ENCODE peak calls at places on chromosomes 5 and 9, in eight cellular contexts. One of them, this sample, is unnamed.

GRCh38 chr9:136840140-136840876 is 2.0 kb upstream of the AJM1 start:
- DNase-seq in HFF-Myc: no peak
- DNase-seq in A549: no peak
- DNase-seq in left ventricle myocardium inferior: no peak
- DNase-seq in breast epithelium: no peak
- DNase-seq in GM13976: no peak
- DNase-seq in HFFc6: no peak
- DNase-seq in spleen: no peak
- DNase-seq in this sample: no peak

GRCh38 chr9:125755340-125755739 is 8.2 kb downstream of the PBX3 start:
- DNase-seq in HFF-Myc: no peak
- DNase-seq in A549: no peak
- DNase-seq in left ventricle myocardium inferior: no peak
- DNase-seq in breast epithelium: no peak
- DNase-seq in GM13976: no peak
- DNase-seq in HFFc6: no peak
- DNase-seq in spleen: no peak
- DNase-seq in this sample: no peak

GRCh38 chr5:36953043-36953442 is 76.5 kb downstream of the NIPBL start:
- DNase-seq in HFF-Myc: no peak
- DNase-seq in A549: no peak
- DNase-seq in left ventricle myocardium inferior: no peak
- DNase-seq in breast epithelium: no peak
- DNase-seq in GM13976: no peak
- DNase-seq in HFFc6: no peak
- DNase-seq in spleen: no peak
- DNase-seq in this sample: no peak

GRCh38 chr5:77304388-77304787 is 93.9 kb downstream of the PDE8B start:
- DNase-seq in HFF-Myc: no peak
- DNase-seq in A549: no peak
- DNase-seq in left ventricle myocardium inferior: no peak
- DNase-seq in breast epithelium: no peak
- DNase-seq in GM13976: no peak
- DNase-seq in HFFc6: no peak
- DNase-seq in spleen: no peak
- DNase-seq in this sample: no peak

GRCh38 chr9:14279671-14280070 is 34.3 kb downstream of the NFIB start:
- DNase-seq in HFF-Myc: no peak
- DNase-seq in A549: no peak
- DNase-seq in left ventricle myocardium inferior: no peak
- DNase-seq in breast epithelium: no peak
- DNase-seq in GM13976: no peak
- DNase-seq in HFFc6: no peak
- DNase-seq in spleen: no peak
- DNase-seq in this sample: no peak

GRCh38 chr9:121196389-121196788 is 5.3 kb downstream of the RAB14 start:
- DNase-seq in HFF-Myc: no peak
- DNase-seq in A549: no peak
- DNase-seq in left ventricle myocardium inferior: no peak
- DNase-seq in breast epithelium: no peak
- DNase-seq in GM13976: no peak
- DNase-seq in HFFc6: no peak
- DNase-seq in spleen: no peak
- DNase-seq in this sample: no peak

GRCh38 chr9:13575558-13575957 is 296.1 kb upstream of the MPDZ start:
- DNase-seq in HFF-Myc: no peak
- DNase-seq in A549: no peak
- DNase-seq in left ventricle myocardium inferior: no peak
- DNase-seq in breast epithelium: no peak
- DNase-seq in GM13976: no peak
- DNase-seq in HFFc6: no peak
- DNase-seq in spleen: no peak
- DNase-seq in this sample: no peak

GRCh38 chr5:107769531-107769930 is 98.8 kb upstream of the EFNA5 start:
- DNase-seq in HFF-Myc: no peak
- DNase-seq in A549: no peak
- DNase-seq in left ventricle myocardium inferior: no peak
- DNase-seq in breast epithelium: no peak
- DNase-seq in GM13976: no peak
- DNase-seq in HFFc6: no peak
- DNase-seq in spleen: no peak
- DNase-seq in this sample: no peak

GRCh38 chr5:155728146-155728856 is 598.7 kb upstream of the SGCD start:
- DNase-seq in HFF-Myc: no peak
- DNase-seq in A549: peak
- DNase-seq in left ventricle myocardium inferior: peak
- DNase-seq in breast epithelium: peak
- DNase-seq in GM13976: no peak
- DNase-seq in HFFc6: no peak
- DNase-seq in spleen: peak
- DNase-seq in this sample: no peak

GRCh38 chr5:170632985-170633234 is 129.1 kb downstream of the KCNIP1 start:
- DNase-seq in HFF-Myc: no peak
- DNase-seq in A549: no peak
- DNase-seq in left ventricle myocardium inferior: peak
- DNase-seq in breast epithelium: no peak
- DNase-seq in GM13976: peak
- DNase-seq in HFFc6: no peak
- DNase-seq in spleen: peak
- DNase-seq in this sample: peak

GRCh38 chr5:129271309-129271708 is 176.8 kb downstream of the ISOC1 start:
- DNase-seq in HFF-Myc: no peak
- DNase-seq in A549: peak
- DNase-seq in left ventricle myocardium inferior: no peak
- DNase-seq in breast epithelium: no peak
- DNase-seq in GM13976: peak
- DNase-seq in HFFc6: no peak
- DNase-seq in spleen: no peak
- DNase-seq in this sample: no peak
- TF ChIP-seq CTCF in HFF-Myc: no peak
- TF ChIP-seq CTCF in A549: no peak
- TF ChIP-seq CTCF in left ventricle myocardium inferior: peak
- TF ChIP-seq CTCF in breast epithelium: no peak
- TF ChIP-seq CTCF in GM13976: peak
- TF ChIP-seq CTCF in HFFc6: no peak
- TF ChIP-seq CTCF in spleen: no peak
- TF ChIP-seq CTCF in this sample: no peak

GRCh38 chr9:36974731-36975130 is 59.3 kb downstream of the PAX5 start:
- DNase-seq in HFF-Myc: no peak
- DNase-seq in A549: peak
- DNase-seq in left ventricle myocardium inferior: no peak
- DNase-seq in breast epithelium: no peak
- DNase-seq in GM13976: no peak
- DNase-seq in HFFc6: no peak
- DNase-seq in spleen: no peak
- DNase-seq in this sample: no peak
- TF ChIP-seq CTCF in HFF-Myc: peak
- TF ChIP-seq CTCF in A549: peak
- TF ChIP-seq CTCF in left ventricle myocardium inferior: no peak
- TF ChIP-seq CTCF in breast epithelium: no peak
- TF ChIP-seq CTCF in GM13976: no peak
- TF ChIP-seq CTCF in HFFc6: peak
- TF ChIP-seq CTCF in spleen: no peak
- TF ChIP-seq CTCF in this sample: no peak

GRCh38 chr9:133359420-133360175 is 3.2 kb downstream of the SURF2 start:
- DNase-seq in HFF-Myc: no peak
- DNase-seq in A549: no peak
- DNase-seq in left ventricle myocardium inferior: no peak
- DNase-seq in breast epithelium: no peak
- DNase-seq in GM13976: no peak
- DNase-seq in HFFc6: no peak
- DNase-seq in spleen: no peak
- DNase-seq in this sample: no peak
- TF ChIP-seq CTCF in HFF-Myc: peak
- TF ChIP-seq CTCF in A549: peak
- TF ChIP-seq CTCF in left ventricle myocardium inferior: peak
- TF ChIP-seq CTCF in breast epithelium: no peak
- TF ChIP-seq CTCF in GM13976: peak
- TF ChIP-seq CTCF in HFFc6: peak
- TF ChIP-seq CTCF in spleen: no peak
- TF ChIP-seq CTCF in this sample: no peak

GRCh38 chr9:1726993-1727759 is 288.0 kb upstream of the SMARCA2 start:
- DNase-seq in HFF-Myc: no peak
- DNase-seq in A549: no peak
- DNase-seq in left ventricle myocardium inferior: no peak
- DNase-seq in breast epithelium: no peak
- DNase-seq in GM13976: no peak
- DNase-seq in HFFc6: no peak
- DNase-seq in spleen: no peak
- DNase-seq in this sample: no peak

GRCh38 chr9:1729631-1730030 is 285.5 kb upstream of the SMARCA2 start:
- DNase-seq in HFF-Myc: no peak
- DNase-seq in A549: no peak
- DNase-seq in left ventricle myocardium inferior: no peak
- DNase-seq in breast epithelium: no peak
- DNase-seq in GM13976: no peak
- DNase-seq in HFFc6: no peak
- DNase-seq in spleen: no peak
- DNase-seq in this sample: no peak

GRCh38 chr9:1738511-1739100 is 276.5 kb upstream of the SMARCA2 start:
- DNase-seq in HFF-Myc: no peak
- DNase-seq in A549: no peak
- DNase-seq in left ventricle myocardium inferior: no peak
- DNase-seq in breast epithelium: no peak
- DNase-seq in GM13976: no peak
- DNase-seq in HFFc6: no peak
- DNase-seq in spleen: no peak
- DNase-seq in this sample: no peak

GRCh38 chr9:1732670-1733069 is 282.5 kb upstream of the SMARCA2 start:
- DNase-seq in HFF-Myc: no peak
- DNase-seq in A549: peak
- DNase-seq in left ventricle myocardium inferior: no peak
- DNase-seq in breast epithelium: no peak
- DNase-seq in GM13976: peak
- DNase-seq in HFFc6: no peak
- DNase-seq in spleen: no peak
- DNase-seq in this sample: no peak
- TF ChIP-seq CTCF in HFF-Myc: no peak
- TF ChIP-seq CTCF in A549: peak
- TF ChIP-seq CTCF in left ventricle myocardium inferior: no peak
- TF ChIP-seq CTCF in breast epithelium: no peak
- TF ChIP-seq CTCF in GM13976: peak
- TF ChIP-seq CTCF in HFFc6: no peak
- TF ChIP-seq CTCF in spleen: no peak
- TF ChIP-seq CTCF in this sample: no peak